ENCODE peak calls at places on chromosome 13, in five cellular contexts. G, E, J, H and P are unnamed samples.

GRCh38 chr13:102317593-102317992 is 84.3 kb downstream of the FGF14 start:
- DNase-seq in E (no peak), H (no peak), J (no peak), G (no peak), P (no peak)

GRCh38 chr13:47858678-47859050 is 142.4 kb downstream of the SUCLA2 start:
- DNase-seq in H (no peak), G (no peak), E (no peak), J (no peak), P (no peak)

GRCh38 chr13:107305178-107305577 is 737.2 kb upstream of the ARGLU1 start:
- DNase-seq in G (no peak), H (no peak), E (no peak), J (no peak), P (no peak)

GRCh38 chr13:40682449-40683240 is 16.2 kb upstream of the FOXO1 start:
- DNase-seq in J (peak), G (peak), E (no peak), H (no peak), P (peak)

GRCh38 chr13:111572956-111573355 is 252.5 kb downstream of the TEX29 start:
- DNase-seq in J (no peak), G (no peak), H (no peak), E (no peak), P (no peak)

GRCh38 chr13:113737803-113738202 is 21.2 kb upstream of the TMEM255B start:
- DNase-seq in E (no peak), H (no peak), G (no peak), J (no peak), P (no peak)

GRCh38 chr13:110938662-110939421 is 24.0 kb upstream of the ANKRD10 start:
- DNase-seq in E (no peak), G (no peak), H (peak), J (no peak), P (no peak)

GRCh38 chr13:112965103-112965502 is 3.9 kb upstream of the MCF2L start:
- DNase-seq in J (no peak), E (no peak), G (no peak), H (no peak), P (no peak)

GRCh38 chr13:73417012-73417615 is 358.3 kb downstream of the KLF5 start:
- DNase-seq in H (no peak), E (no peak), J (no peak), G (peak), P (no peak)

GRCh38 chr13:101473458-101473857 is 21.0 kb downstream of the ITGBL1 start:
- DNase-seq in G (no peak), J (no peak), H (no peak), E (no peak), P (peak)

GRCh38 chr13:51534075-51534817 is 50.0 kb upstream of the WDFY2 start:
- DNase-seq in H (no peak), E (no peak), G (peak), J (peak), P (no peak)

GRCh38 chr13:95865080-95865597 is 188.1 kb downstream of the UGGT2 start:
- DNase-seq in G (no peak), H (no peak), J (no peak), E (no peak), P (no peak)

GRCh38 chr13:75637101-75637774 is 1.1 kb downstream of the LMO7 start:
- DNase-seq in G (peak), E (no peak), H (no peak), J (no peak), P (no peak)

GRCh38 chr13:79393564-79394249 is 12.3 kb downstream of the RBM26 start:
- DNase-seq in H (no peak), E (no peak), G (no peak), J (peak), P (peak)

GRCh38 chr13:94548382-94549240 is 47.3 kb downstream of the TGDS start:
- DNase-seq in G (peak), H (no peak), J (no peak), E (no peak), P (no peak)

GRCh38 chr13:21069561-21070004 is 8.2 kb upstream of the LATS2 start:
- DNase-seq in G (peak), E (no peak), J (no peak), H (no peak), P (no peak)

GRCh38 chr13:49093376-49093775 is 117.7 kb downstream of the FNDC3A start:
- DNase-seq in G (no peak), J (no peak), H (no peak), E (no peak), P (no peak)

GRCh38 chr13:79226250-79226649 is 179.8 kb downstream of the RBM26 start:
- DNase-seq in H (no peak), E (no peak), G (no peak), J (no peak), P (no peak)

GRCh38 chr13:97275265-97275664 is 53.1 kb downstream of the MBNL2 start:
- DNase-seq in G (peak), J (no peak), E (no peak), H (no peak), P (peak)

GRCh38 chr13:91988331-91988730 is 589.9 kb downstream of the GPC5 start:
- DNase-seq in E (no peak), H (no peak), J (no peak), G (no peak), P (no peak)

GRCh38 chr13:67844544-67844943 is 614.4 kb upstream of the PCDH9 start:
- DNase-seq in J (no peak), G (no peak), H (no peak), E (no peak), P (no peak)

GRCh38 chr13:112897956-112898785 is 70.8 kb upstream of the MCF2L start:
- DNase-seq in G (no peak), H (no peak), E (no peak), J (no peak), P (no peak)